ENCODE peak calls at places on chromosome 21, in five cellular contexts. B is gastrocnemius medialis; S is Karpas-422; X is CD8-positive, alpha-beta T cell; K is Panc1. H is an unnamed sample.
A peak's percentile ranks its signal among the peaks of the same experiment; 100 is the strongest.

GRCh38 chr21:37437376-37438080 is 71.0 kb downstream of the DYRK1A start:
- DNase-seq in B (no peak), X (no peak), K (no peak), S (no peak), H (no peak)

GRCh38 chr21:26026113-26026512 is 144.5 kb downstream of the APP start:
- DNase-seq in K (no peak), X (no peak), S (no peak), B (no peak), H (no peak)

GRCh38 chr21:31334648-31335121 is 9.4 kb downstream of the TIAM1 start:
- DNase-seq in K (no peak), B (no peak), X (no peak), S (no peak), H (no peak)

GRCh38 chr21:25960423-25960822 is 210.1 kb downstream of the APP start:
- DNase-seq in S (no peak), K (no peak), X (no peak), B (no peak), H (no peak)

GRCh38 chr21:38478782-38479181 is 19.5 kb downstream of the ERG start:
- DNase-seq in K (no peak), S (no peak), B (no peak), X (no peak), H (no peak)

GRCh38 chr21:14858309-14858708 is 206.5 kb downstream of the NRIP1 start:
- DNase-seq in K (no peak), X (no peak), S (no peak), B (no peak), H (no peak)

GRCh38 chr21:37072239-37072987 is 458 bp downstream of the PIGP start:
- DNase-seq in X (no peak), B (no peak), K (no peak), S (peak; percentile 86), H (peak; percentile 80)

GRCh38 chr21:40466893-40467483 is 380.0 kb downstream of the DSCAM start:
- DNase-seq in X (no peak), S (peak; percentile 70), B (no peak), K (peak; percentile 32), H (no peak)

GRCh38 chr21:39597595-39598185 is 15.1 kb upstream of the B3GALT5 start:
- DNase-seq in K (no peak), X (no peak), B (no peak), S (no peak), H (no peak)

GRCh38 chr21:28160378-28160777 is 832.3 kb downstream of the LTN1 start:
- DNase-seq in B (peak; percentile 38), K (no peak), X (no peak), S (no peak), H (no peak)

GRCh38 chr21:41615613-41616012 is 107.7 kb upstream of the TMPRSS2 start:
- DNase-seq in X (no peak), B (no peak), S (no peak), K (no peak), H (no peak)

GRCh38 chr21:41613421-41613998 is 105.6 kb upstream of the TMPRSS2 start:
- DNase-seq in X (no peak), B (no peak), S (no peak), K (no peak), H (no peak)

GRCh38 chr21:41614456-41615010 is 106.6 kb upstream of the TMPRSS2 start:
- DNase-seq in B (no peak), X (no peak), K (no peak), S (no peak), H (no peak)

GRCh38 chr21:41612674-41613250 is 104.8 kb upstream of the TMPRSS2 start:
- DNase-seq in X (no peak), K (no peak), B (peak; percentile 72), S (peak; percentile 63), H (no peak)

DNA sequence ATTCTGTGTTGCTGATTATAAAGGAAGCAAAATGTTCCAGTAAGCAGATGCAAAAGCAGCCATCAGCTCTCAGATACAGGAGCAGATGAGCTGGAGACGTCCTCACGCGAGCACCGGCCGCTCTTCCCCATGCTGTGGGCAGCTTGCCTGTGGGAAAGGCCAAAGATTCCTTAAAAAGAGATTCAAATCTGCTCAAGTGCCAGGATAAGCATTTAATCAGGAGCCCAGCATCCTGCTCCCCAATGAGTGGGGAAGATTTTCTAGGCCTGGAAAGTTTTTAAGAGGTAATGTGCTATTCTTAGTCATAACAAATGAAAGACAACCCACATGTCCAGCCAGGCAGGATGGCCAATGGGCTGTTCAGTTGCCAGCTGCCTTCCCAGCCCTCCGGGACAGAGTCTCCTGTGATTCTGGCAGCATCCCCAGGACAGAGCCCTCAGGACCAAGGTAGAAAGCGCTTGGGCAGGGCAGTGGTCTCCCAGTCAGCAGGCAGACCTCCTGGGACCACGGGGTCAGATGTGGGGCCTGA is 108.2 kb upstream of the TMPRSS2 start:
- DNase-seq in X (no peak), K (no peak), B (peak; percentile 53), S (no peak), H (no peak)
- H3K4me1 ChIP-seq in X (no peaks in the 10 kb centered on the region), K (peaks cover 48% of the 10 kb centered on the region), B (peaks cover 5% of the 10 kb centered on the region), S (no peaks in the 10 kb centered on the region), H (peaks cover 16% of the 10 kb centered on the region)

GRCh38 chr21:45859041-45859761 is 122.4 kb upstream of the COL6A1 start:
- DNase-seq in X (no peak), S (no peak), K (no peak), B (no peak), H (no peak)

GRCh38 chr21:45859762-45860357 is 121.7 kb upstream of the COL6A1 start:
- DNase-seq in K (no peak), X (no peak), B (no peak), S (no peak), H (no peak)

GRCh38 chr21:45857761-45858160 is 123.8 kb upstream of the COL6A1 start:
- DNase-seq in K (no peak), X (no peak), S (no peak), B (no peak), H (peak; percentile 57)

GRCh38 chr21:45856940-45857339 is 124.6 kb upstream of the COL6A1 start:
- DNase-seq in X (no peak), K (no peak), B (no peak), S (no peak), H (no peak)

DNA sequence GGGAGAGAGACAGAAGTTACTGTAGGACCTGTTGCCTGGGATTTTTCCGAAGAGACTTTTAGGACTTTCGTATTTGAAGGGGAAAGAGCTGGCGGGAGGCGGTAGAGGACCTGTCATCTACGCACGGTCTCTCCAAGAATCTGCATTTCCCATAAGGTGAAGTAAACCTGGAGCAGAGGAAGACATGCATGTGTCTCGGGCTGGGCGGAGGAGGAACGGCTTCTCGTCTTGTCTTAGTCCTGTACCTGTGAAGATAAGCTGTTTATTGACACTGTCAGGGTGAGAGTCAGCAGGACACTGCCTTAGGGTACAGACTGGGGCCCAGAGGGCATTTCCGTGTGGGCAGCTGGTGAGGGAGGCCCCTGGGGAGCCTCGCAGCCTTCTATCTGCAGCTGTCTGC is 123.4 kb upstream of the COL6A1 start:
- DNase-seq in S (no peak), K (no peak), X (no peak), B (no peak), H (no peak)
- H3K4me3 ChIP-seq in S (no peak overlapping the region), K (no peak overlapping the region), X (no peak overlapping the region), B (no peak overlapping the region), H (no peak overlapping the region)

GRCh38 chr21:33232640-33233039 is 2.9 kb downstream of the IFNAR2 start:
- DNase-seq in B (no peak), X (no peak), K (no peak), S (no peak), H (no peak)
- H3K27ac ChIP-seq in B (no peak overlapping the region), X (no peak overlapping the region), K (no peak overlapping the region), S (peak overlapping the region; percentile 82), H (peak overlapping the region; percentile 6)

DNA sequence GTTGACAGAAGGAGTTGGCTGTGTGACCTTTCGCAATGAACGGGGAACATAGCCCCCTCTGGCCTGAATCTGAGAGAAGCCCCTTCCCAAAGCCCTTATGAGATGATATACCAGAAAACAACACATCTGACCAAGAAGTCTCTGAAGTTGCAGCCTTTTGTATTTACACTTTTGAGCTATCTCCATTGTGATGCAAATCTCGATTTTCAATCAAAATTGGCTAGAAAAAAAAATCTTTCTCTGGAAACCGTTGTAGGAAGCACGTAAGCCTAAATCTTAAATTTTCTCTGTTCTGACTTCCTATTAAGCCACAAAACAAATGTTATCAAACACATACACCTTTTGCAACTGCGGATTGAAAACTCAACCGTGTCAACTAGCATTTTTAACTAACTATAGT is 71.4 kb upstream of the OLIG2 start:
- DNase-seq in K (no peak), B (no peak), X (no peak), S (no peak), H (no peak)
- H3K4me1 ChIP-seq in K (no peaks in the 10 kb centered on the region), B (no peaks in the 10 kb centered on the region), X (no peaks in the 10 kb centered on the region), S (no peaks in the 10 kb centered on the region), H (no peaks in the 10 kb centered on the region)

DNA sequence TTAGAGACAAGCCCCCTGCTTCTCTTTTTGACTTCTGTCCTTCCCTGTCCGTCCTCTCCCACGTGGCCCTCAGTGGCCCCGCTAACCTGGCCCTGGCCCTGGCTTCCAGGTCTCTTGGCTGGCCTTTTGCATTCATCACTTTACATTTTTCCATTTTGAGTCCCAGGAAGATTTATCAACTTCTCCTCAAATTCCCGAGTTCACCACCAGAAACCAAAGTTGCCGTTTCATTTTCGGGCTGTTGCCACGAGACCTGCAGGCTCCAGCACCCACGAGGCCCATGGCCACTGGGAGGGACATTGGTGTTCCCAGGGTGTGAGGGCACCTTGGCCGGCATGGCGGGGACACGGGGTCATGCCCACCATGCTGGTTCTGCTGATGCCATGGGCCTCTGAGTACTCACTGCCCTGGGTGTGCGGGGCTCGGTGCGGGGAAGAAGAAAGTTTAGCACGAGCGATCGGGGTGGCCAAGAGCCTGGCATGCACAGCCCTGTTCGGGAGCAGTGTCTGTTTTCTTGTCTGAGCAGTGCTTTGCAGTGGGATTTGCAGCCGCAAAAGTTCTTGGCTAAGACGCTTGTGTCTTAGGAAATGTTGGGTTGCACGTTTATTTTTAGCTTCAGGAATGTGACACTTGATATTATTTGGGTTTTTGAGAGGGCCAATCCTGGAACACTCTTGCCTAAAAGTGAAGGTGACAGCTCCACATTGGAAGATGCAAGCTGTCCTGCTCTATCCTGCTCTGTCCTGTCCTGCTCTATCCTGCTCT is 40.4 kb upstream of the ADARB1 start:
- DNase-seq in X (no peak), B (peak; percentile 82), S (no peak), K (no peak), H (peak; percentile 58)
- H3K4me3 ChIP-seq in X (no peak overlapping the region), B (peak overlapping the region; percentile 26), S (no peak overlapping the region), K (no peak overlapping the region), H (no peak overlapping the region)